ENCODE peak calls at places on chromosome 14, in seven cellular contexts. F, P, O, U, Z, J and G are unnamed samples.

GRCh38 chr14:76022991-76023390 is 37.4 kb downstream of the IFT43 start:
- DNase-seq in F (no peak), P (no peak), O (no peak), U (no peak), Z (no peak), J (no peak), G (no peak)

GRCh38 chr14:63986789-63987533 is 134.2 kb downstream of the SYNE2 start:
- DNase-seq in F (peak), P (no peak), O (no peak), U (no peak), Z (no peak), J (no peak), G (no peak)

GRCh38 chr14:74437654-74438053 is 11.6 kb upstream of the SYNDIG1L start:
- DNase-seq in F (no peak), P (no peak), O (peak), U (no peak), Z (no peak), J (no peak), G (no peak)

GRCh38 chr14:70811065-70811464 is 1.8 kb upstream of the MAP3K9 start:
- DNase-seq in F (no peak), P (no peak), O (no peak), U (no peak), Z (no peak), J (no peak), G (no peak)

GRCh38 chr14:98959958-98960616 is 311.9 kb downstream of the BCL11B start:
- DNase-seq in F (no peak), P (no peak), O (peak), U (no peak), Z (no peak), J (no peak), G (no peak)

GRCh38 chr14:105118646-105119409 is 49.7 kb downstream of the JAG2 start:
- DNase-seq in F (no peak), P (peak), O (no peak), U (no peak), Z (no peak), J (no peak), G (no peak)

GRCh38 chr14:52917732-52918131 is 33.1 kb downstream of the FERMT2 start:
- DNase-seq in F (peak), P (no peak), O (no peak), U (no peak), Z (no peak), J (no peak), G (no peak)

GRCh38 chr14:94080606-94081385 is at the start of the genes DDX24 and IFI27L1:
- DNase-seq in F (peak), P (peak), O (peak), U (peak), Z (peak), J (peak), G (peak)

GRCh38 chr14:65396082-65396910 is 16.2 kb upstream of the FUT8 start:
- DNase-seq in F (no peak), P (no peak), O (no peak), U (no peak), Z (no peak), J (no peak), G (no peak)

GRCh38 chr14:33979613-33980276 is 28.9 kb upstream of the EGLN3 start:
- DNase-seq in F (no peak), P (no peak), O (no peak), U (no peak), Z (no peak), J (no peak), G (no peak)

GRCh38 chr14:93962701-93963601 is 13.4 kb downstream of the ASB2 start:
- DNase-seq in F (peak), P (no peak), O (no peak), U (no peak), Z (peak), J (no peak), G (peak)

GRCh38 chr14:63357841-63358240 is 39.1 kb upstream of the GPHB5 start:
- DNase-seq in F (no peak), P (no peak), O (no peak), U (no peak), Z (no peak), J (no peak), G (no peak)

GRCh38 chr14:104082807-104083206 is 2.7 kb upstream of the ASPG start:
- DNase-seq in F (no peak), P (peak), O (no peak), U (peak), Z (peak), J (no peak), G (no peak)

GRCh38 chr14:101442451-101442850 is 118.8 kb upstream of the DIO3 start:
- DNase-seq in F (no peak), P (no peak), O (no peak), U (no peak), Z (no peak), J (no peak), G (peak)

GRCh38 chr14:36424478-36425102 is 95.4 kb downstream of the NKX2-1 start:
- DNase-seq in F (no peak), P (no peak), O (no peak), U (no peak), Z (no peak), J (no peak), G (no peak)

GRCh38 chr14:95547626-95548327 is 12.9 kb downstream of the GLRX5 start:
- DNase-seq in F (peak), P (no peak), O (no peak), U (no peak), Z (no peak), J (no peak), G (no peak)

GRCh38 chr14:100547633-100548294 is 39.5 kb downstream of the BEGAIN start:
- DNase-seq in F (peak), P (peak), O (no peak), U (peak), Z (peak), J (peak), G (no peak)

GRCh38 chr14:74988131-74988530 is 14.6 kb upstream of the EIF2B2 start:
- DNase-seq in F (no peak), P (no peak), O (no peak), U (no peak), Z (no peak), J (peak), G (no peak)

GRCh38 chr14:33364536-33364935 is 425.9 kb downstream of the NPAS3 start:
- DNase-seq in F (no peak), P (no peak), O (peak), U (no peak), Z (no peak), J (no peak), G (no peak)

GRCh38 chr14:29643415-29644206 is 284.0 kb downstream of the PRKD1 start:
- DNase-seq in F (peak), P (no peak), O (no peak), U (no peak), Z (no peak), J (no peak), G (no peak)

DNA sequence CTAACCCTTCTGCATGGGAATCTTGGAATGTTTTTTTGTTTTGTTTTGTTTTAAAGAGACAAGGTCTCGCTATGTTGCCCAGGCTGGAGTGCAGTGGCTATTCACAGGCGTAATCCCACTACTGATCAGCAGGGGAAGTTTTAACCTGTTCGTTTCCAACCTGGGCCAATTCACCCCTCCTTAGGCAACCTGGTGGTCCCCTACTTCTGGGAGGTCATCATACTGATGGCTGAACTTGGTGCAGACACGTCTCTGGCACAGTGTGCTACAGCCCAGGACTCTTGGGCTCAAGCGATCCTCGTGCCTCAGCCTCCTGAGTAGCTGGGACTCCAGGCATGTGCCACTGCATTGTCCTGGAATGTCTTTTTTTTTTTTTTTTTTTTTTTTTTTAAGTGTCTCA is 48.9 kb upstream of the ISM2 start:
- DNase-seq in F (no peak), P (no peak), O (no peak), U (no peak), Z (no peak), J (no peak), G (no peak)
- H3K27ac ChIP-seq in F (no peak), P (no peak), O (no peak), U (no peak), Z (no peak), J (no peak), G (no peak)

DNA sequence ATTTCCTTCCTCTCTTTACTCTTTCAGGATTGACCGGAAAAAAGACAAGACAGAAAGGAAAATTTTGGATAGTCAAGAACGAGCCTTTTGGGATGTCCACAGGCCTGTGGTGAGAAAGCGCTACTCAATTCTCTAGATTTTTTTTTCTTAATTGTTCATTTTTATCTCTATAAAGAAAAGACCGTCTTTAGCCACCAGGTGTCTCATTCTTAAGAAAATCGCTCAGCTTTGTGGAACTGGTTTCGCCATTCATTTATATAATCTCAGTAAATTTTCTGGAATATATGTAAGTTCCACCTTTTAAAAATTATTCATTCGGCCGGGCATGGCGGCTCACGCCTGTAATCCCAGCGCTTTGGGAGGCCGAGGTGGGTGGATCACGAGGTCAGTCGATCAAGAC is 421.1 kb downstream of the DPF3 start:
- DNase-seq in F (peak), P (no peak), O (no peak), U (no peak), Z (no peak), J (peak), G (no peak)
- TF ChIP-seq CTCF in F (no peak), P (no peak), O (no peak), U (no peak), Z (no peak), J (peak), G (no peak)

GRCh38 chr14:89417469-89418225 is 614 bp upstream of the FOXN3 start:
- DNase-seq in F (peak), P (peak), O (peak), U (peak), Z (peak), J (peak), G (peak)
- H3K27ac ChIP-seq in F (peak), P (peak), O (peak), U (peak), Z (peak), J (peak), G (peak)

DNA sequence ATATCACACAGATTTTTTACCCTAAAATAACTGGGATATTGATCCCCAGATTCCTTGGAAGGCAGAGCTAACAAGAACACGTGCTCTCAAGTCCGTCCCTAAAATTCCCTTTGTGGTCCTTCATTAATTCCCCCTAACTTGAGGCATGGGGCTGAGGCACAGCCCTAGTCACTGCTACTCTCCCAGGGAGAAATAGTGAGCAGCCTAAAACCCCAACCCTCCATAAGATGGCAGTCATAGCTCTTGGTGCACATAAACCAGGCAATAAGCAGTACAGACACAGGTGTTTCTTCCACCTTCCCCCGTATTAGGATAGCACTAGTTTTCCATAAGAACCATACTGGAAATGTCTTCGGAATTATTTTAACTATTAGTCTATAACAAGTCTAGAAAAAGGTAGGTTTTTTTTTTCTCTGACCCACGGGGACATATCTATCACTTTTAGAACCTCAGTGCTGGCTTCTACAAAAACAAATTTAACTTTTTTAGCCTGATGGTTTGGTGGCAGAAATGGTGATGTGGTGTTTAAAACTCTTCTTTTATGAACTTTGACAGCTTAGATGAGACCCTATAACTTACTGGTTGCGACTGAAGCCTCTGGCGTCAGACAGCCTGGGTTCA is 3.1 kb upstream of the ARHGEF40 start:
- DNase-seq in F (peak), P (no peak), O (no peak), U (no peak), Z (no peak), J (peak), G (no peak)
- TF ChIP-seq CTCF in F (no peak), P (no peak), O (peak), U (no peak), Z (no peak), J (peak), G (peak)

DNA sequence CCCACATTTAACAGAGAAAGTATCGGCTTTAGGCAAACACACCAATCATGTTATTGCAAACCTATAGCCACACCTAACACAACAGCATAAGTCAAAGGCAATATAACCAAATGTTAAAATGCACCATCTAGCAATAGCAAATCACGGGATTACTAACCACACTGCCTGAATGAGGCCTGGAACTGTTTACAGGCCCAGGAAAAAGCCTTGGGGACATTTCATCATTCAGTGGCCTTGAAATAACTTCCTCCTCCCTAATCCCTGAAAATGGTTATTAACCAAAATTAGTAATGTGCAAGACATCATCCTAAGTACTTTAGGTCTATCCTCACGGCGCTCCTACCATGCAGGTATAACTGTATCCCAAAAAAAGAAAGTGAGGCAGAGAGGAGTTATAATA is 2.3 kb downstream of the GALC start:
- DNase-seq in F (no peak), P (no peak), O (no peak), U (no peak), Z (no peak), J (no peak), G (no peak)
- H3K27ac ChIP-seq in F (no peak), P (no peak), O (no peak), U (peak), Z (no peak), J (no peak), G (no peak)